ENCODE peak calls at places on chromosomes 11 and 22, in six cellular contexts. One of them, this sample, is unnamed.

GRCh38 chr11:452203-452744 is 2.2 kb downstream of the PTDSS2 start:
- DNase-seq in effector memory CD4-positive, alpha-beta T cell: no peak
- DNase-seq in A549: no peak
- DNase-seq in fibroblast of lung: no peak
- DNase-seq in IMR-90: no peak
- DNase-seq in RWPE2: no peak
- DNase-seq in this sample: no peak

GRCh38 chr22:45163074-45163416 is 680 bp upstream of the NUP50 start:
- DNase-seq in A549: peak; percentile 8
- DNase-seq in effector memory CD4-positive, alpha-beta T cell: no peak
- DNase-seq in RWPE2: no peak
- DNase-seq in fibroblast of lung: peak; percentile 53
- DNase-seq in IMR-90: peak; percentile 54
- DNase-seq in this sample: peak; percentile 57

GRCh38 chr11:111429066-111429506 is 50.0 kb upstream of the POU2AF1 start:
- DNase-seq in A549: no peak
- DNase-seq in RWPE2: no peak
- DNase-seq in effector memory CD4-positive, alpha-beta T cell: no peak
- DNase-seq in fibroblast of lung: peak; percentile 71
- DNase-seq in IMR-90: peak; percentile 37
- DNase-seq in this sample: peak; percentile 76

GRCh38 chr11:126914941-126915340 is 85.6 kb downstream of the KIRREL3 start:
- DNase-seq in RWPE2: no peak
- DNase-seq in IMR-90: peak; percentile 90
- DNase-seq in fibroblast of lung: peak; percentile 3
- DNase-seq in A549: no peak
- DNase-seq in effector memory CD4-positive, alpha-beta T cell: no peak
- DNase-seq in this sample: peak; percentile 82

GRCh38 chr11:86577663-86578636 is 94.5 kb downstream of the ME3 start:
- DNase-seq in RWPE2: no peak
- DNase-seq in fibroblast of lung: peak; percentile 93
- DNase-seq in IMR-90: peak; percentile 91
- DNase-seq in effector memory CD4-positive, alpha-beta T cell: no peak
- DNase-seq in A549: peak; percentile 63
- DNase-seq in this sample: peak; percentile 71

GRCh38 chr11:125554038-125554437 is 15.2 kb upstream of the EI24 start:
- DNase-seq in A549: no peak
- DNase-seq in RWPE2: no peak
- DNase-seq in IMR-90: no peak
- DNase-seq in fibroblast of lung: no peak
- DNase-seq in effector memory CD4-positive, alpha-beta T cell: no peak
- DNase-seq in this sample: no peak

GRCh38 chr11:7579226-7579825 is 65.5 kb downstream of the PPFIBP2 start:
- DNase-seq in fibroblast of lung: peak; percentile 45
- DNase-seq in A549: no peak
- DNase-seq in RWPE2: no peak
- DNase-seq in effector memory CD4-positive, alpha-beta T cell: no peak
- DNase-seq in IMR-90: peak; percentile 57
- DNase-seq in this sample: peak; percentile 85

GRCh38 chr11:124915541-124916369 is 3.3 kb upstream of the HEPN1 start:
- DNase-seq in RWPE2: no peak
- DNase-seq in fibroblast of lung: peak; percentile 58
- DNase-seq in A549: no peak
- DNase-seq in IMR-90: peak; percentile 80
- DNase-seq in effector memory CD4-positive, alpha-beta T cell: no peak
- DNase-seq in this sample: no peak

GRCh38 chr22:46678785-46679700 is 58.9 kb downstream of the GRAMD4 start:
- DNase-seq in RWPE2: no peak
- DNase-seq in A549: no peak
- DNase-seq in fibroblast of lung: peak; percentile 83
- DNase-seq in IMR-90: peak; percentile 71
- DNase-seq in effector memory CD4-positive, alpha-beta T cell: no peak
- DNase-seq in this sample: peak; percentile 49

GRCh38 chr22:50665738-50666137 is 6.9 kb upstream of the SHANK3 start:
- DNase-seq in fibroblast of lung: no peak
- DNase-seq in RWPE2: no peak
- DNase-seq in IMR-90: no peak
- DNase-seq in effector memory CD4-positive, alpha-beta T cell: no peak
- DNase-seq in A549: no peak
- DNase-seq in this sample: no peak

DNA sequence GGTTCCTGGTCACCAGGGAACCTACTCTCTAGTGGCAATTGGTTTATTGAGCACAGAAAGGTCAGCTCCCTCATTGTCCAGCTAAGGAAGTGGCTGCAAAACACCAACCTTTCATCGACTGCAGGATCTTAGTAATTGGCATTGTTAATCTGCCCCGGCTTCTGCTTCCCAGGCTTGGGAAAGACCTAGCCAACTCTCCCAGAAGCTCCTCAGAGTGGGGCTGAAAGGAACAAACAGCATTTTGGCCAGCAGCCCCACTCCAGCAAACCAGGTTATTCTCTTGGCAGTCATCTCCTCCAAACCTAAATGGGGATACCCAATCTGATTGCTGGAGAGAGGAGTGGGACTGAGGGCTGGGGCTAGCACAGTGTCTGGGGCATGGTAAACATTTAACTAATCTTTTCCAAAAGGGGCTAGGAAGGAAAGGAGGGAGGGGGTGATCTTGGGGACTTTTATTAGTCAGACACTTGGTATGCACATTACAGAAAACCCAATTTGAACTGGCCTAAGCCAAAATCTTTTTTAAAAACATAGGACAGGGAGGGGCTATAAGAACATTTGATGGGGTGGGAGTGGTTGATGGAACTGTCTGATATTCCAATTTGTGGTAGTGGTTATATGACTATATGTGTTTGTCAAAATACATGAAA is 294.4 kb downstream of the MN1 start:
- DNase-seq in effector memory CD4-positive, alpha-beta T cell: no peak
- DNase-seq in fibroblast of lung: peak; percentile 8
- DNase-seq in RWPE2: no peak
- DNase-seq in A549: no peak
- DNase-seq in IMR-90: no peak
- DNase-seq in this sample: peak; percentile 26
- H3K4me1 ChIP-seq in effector memory CD4-positive, alpha-beta T cell: no peaks in the 10 kb centered on the region
- H3K4me1 ChIP-seq in fibroblast of lung: peaks cover 1% of the 10 kb centered on the region
- H3K4me1 ChIP-seq in RWPE2: peaks cover 12% of the 10 kb centered on the region
- H3K4me1 ChIP-seq in A549: peaks cover 2% of the 10 kb centered on the region
- H3K4me1 ChIP-seq in IMR-90: peaks cover 5% of the 10 kb centered on the region
- H3K4me1 ChIP-seq in this sample: peaks cover 22% of the 10 kb centered on the region

DNA sequence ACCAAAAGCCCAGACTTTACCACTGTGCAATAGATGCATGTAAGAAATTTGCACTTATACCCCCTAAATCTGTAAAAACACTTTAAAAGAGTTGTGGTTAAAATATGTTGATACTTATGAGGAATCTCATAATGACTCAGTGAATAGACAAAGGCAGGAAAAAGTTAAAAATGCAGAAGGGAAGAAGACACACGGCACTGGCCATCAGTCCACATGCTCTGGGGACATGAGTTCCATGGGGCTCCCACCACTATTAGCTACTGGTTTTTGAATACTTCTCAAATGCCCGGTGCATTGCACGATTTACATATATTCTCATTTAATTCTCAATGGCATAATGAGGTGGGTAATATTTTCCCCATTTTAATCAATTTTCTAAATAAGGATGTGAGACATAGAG is 59.3 kb upstream of the BLID start:
- DNase-seq in A549: no peak
- DNase-seq in RWPE2: no peak
- DNase-seq in IMR-90: no peak
- DNase-seq in fibroblast of lung: no peak
- DNase-seq in effector memory CD4-positive, alpha-beta T cell: no peak
- DNase-seq in this sample: no peak
- H3K4me3 ChIP-seq in A549: no peak overlapping the region
- H3K4me3 ChIP-seq in RWPE2: no peak overlapping the region
- H3K4me3 ChIP-seq in IMR-90: peak overlapping the region; percentile 32
- H3K4me3 ChIP-seq in fibroblast of lung: peak overlapping the region; percentile 96
- H3K4me3 ChIP-seq in effector memory CD4-positive, alpha-beta T cell: no peak overlapping the region
- H3K4me3 ChIP-seq in this sample: peak overlapping the region; percentile 82

DNA sequence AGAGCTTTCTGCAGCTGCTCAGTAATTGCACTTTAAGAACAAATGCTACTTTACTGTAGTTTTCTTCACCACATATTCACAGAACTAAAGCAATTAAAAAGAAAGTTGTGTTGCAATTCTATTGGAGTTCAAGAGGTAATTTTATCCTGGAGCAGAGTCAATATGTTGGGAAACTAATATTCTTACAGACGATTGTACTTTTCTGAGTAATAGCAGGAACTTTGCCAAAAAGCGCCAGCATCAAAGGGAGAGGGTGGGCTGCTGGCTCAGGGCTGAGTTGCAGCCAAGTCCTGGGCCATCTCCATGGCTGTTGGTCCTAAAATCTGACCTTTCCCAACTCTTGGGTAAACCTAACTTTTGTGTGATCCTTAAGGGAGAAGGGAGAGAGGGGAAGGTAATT is 73.6 kb upstream of the MYO18B start:
- DNase-seq in A549: no peak
- DNase-seq in IMR-90: peak; percentile 52
- DNase-seq in RWPE2: no peak
- DNase-seq in effector memory CD4-positive, alpha-beta T cell: no peak
- DNase-seq in fibroblast of lung: peak; percentile 95
- DNase-seq in this sample: peak; percentile 93
- H3K4me1 ChIP-seq in A549: peaks cover 38% of the 10 kb centered on the region
- H3K4me1 ChIP-seq in IMR-90: no peaks in the 10 kb centered on the region
- H3K4me1 ChIP-seq in RWPE2: peaks cover 11% of the 10 kb centered on the region
- H3K4me1 ChIP-seq in effector memory CD4-positive, alpha-beta T cell: no peaks in the 10 kb centered on the region
- H3K4me1 ChIP-seq in fibroblast of lung: no peaks in the 10 kb centered on the region
- H3K4me1 ChIP-seq in this sample: peaks cover 44% of the 10 kb centered on the region

GRCh38 chr11:72750086-72750485 is 2.1 kb downstream of the ARAP1 start:
- DNase-seq in fibroblast of lung: no peak
- DNase-seq in RWPE2: no peak
- DNase-seq in IMR-90: no peak
- DNase-seq in effector memory CD4-positive, alpha-beta T cell: no peak
- DNase-seq in A549: no peak
- DNase-seq in this sample: no peak

GRCh38 chr11:72746821-72747220 is 5.4 kb downstream of the ARAP1 start:
- DNase-seq in A549: no peak
- DNase-seq in RWPE2: no peak
- DNase-seq in effector memory CD4-positive, alpha-beta T cell: no peak
- DNase-seq in fibroblast of lung: no peak
- DNase-seq in IMR-90: no peak
- DNase-seq in this sample: no peak

GRCh38 chr11:72745511-72745910 is 6.7 kb downstream of the ARAP1 start:
- DNase-seq in RWPE2: no peak
- DNase-seq in effector memory CD4-positive, alpha-beta T cell: no peak
- DNase-seq in IMR-90: no peak
- DNase-seq in A549: no peak
- DNase-seq in fibroblast of lung: no peak
- DNase-seq in this sample: no peak

GRCh38 chr11:72745925-72746550 is 6.2 kb downstream of the ARAP1 start:
- DNase-seq in A549: no peak
- DNase-seq in RWPE2: no peak
- DNase-seq in IMR-90: no peak
- DNase-seq in fibroblast of lung: no peak
- DNase-seq in effector memory CD4-positive, alpha-beta T cell: no peak
- DNase-seq in this sample: no peak

GRCh38 chr11:72747456-72747855 is 4.8 kb downstream of the ARAP1 start:
- DNase-seq in effector memory CD4-positive, alpha-beta T cell: no peak
- DNase-seq in fibroblast of lung: no peak
- DNase-seq in RWPE2: no peak
- DNase-seq in A549: no peak
- DNase-seq in IMR-90: no peak
- DNase-seq in this sample: no peak
- H3K4me3 ChIP-seq in effector memory CD4-positive, alpha-beta T cell: no peak overlapping the region
- H3K4me3 ChIP-seq in fibroblast of lung: no peak overlapping the region
- H3K4me3 ChIP-seq in RWPE2: no peak overlapping the region
- H3K4me3 ChIP-seq in A549: no peak overlapping the region
- H3K4me3 ChIP-seq in IMR-90: no peak overlapping the region
- H3K4me3 ChIP-seq in this sample: no peak overlapping the region

GRCh38 chr11:36155301-36155700 is 133.9 kb downstream of the COMMD9 start:
- DNase-seq in RWPE2: no peak
- DNase-seq in effector memory CD4-positive, alpha-beta T cell: no peak
- DNase-seq in IMR-90: no peak
- DNase-seq in fibroblast of lung: peak; percentile 58
- DNase-seq in A549: no peak
- DNase-seq in this sample: no peak

GRCh38 chr11:36157151-36157519 is 132.1 kb downstream of the COMMD9 start:
- DNase-seq in A549: no peak
- DNase-seq in IMR-90: no peak
- DNase-seq in effector memory CD4-positive, alpha-beta T cell: no peak
- DNase-seq in fibroblast of lung: peak; percentile 28
- DNase-seq in RWPE2: no peak
- DNase-seq in this sample: no peak

GRCh38 chr11:36153581-36153980 is 135.6 kb downstream of the COMMD9 start:
- DNase-seq in RWPE2: no peak
- DNase-seq in effector memory CD4-positive, alpha-beta T cell: no peak
- DNase-seq in IMR-90: peak; percentile 35
- DNase-seq in A549: no peak
- DNase-seq in fibroblast of lung: no peak
- DNase-seq in this sample: peak; percentile 38

GRCh38 chr11:36156486-36157150 is 132.6 kb downstream of the COMMD9 start:
- DNase-seq in RWPE2: no peak
- DNase-seq in A549: no peak
- DNase-seq in fibroblast of lung: no peak
- DNase-seq in effector memory CD4-positive, alpha-beta T cell: no peak
- DNase-seq in IMR-90: peak; percentile 36
- DNase-seq in this sample: peak; percentile 12

GRCh38 chr11:36155770-36156485 is 133.3 kb downstream of the COMMD9 start:
- DNase-seq in RWPE2: no peak
- DNase-seq in A549: no peak
- DNase-seq in IMR-90: peak; percentile 78
- DNase-seq in effector memory CD4-positive, alpha-beta T cell: no peak
- DNase-seq in fibroblast of lung: peak; percentile 32
- DNase-seq in this sample: no peak
- H3K4me1 ChIP-seq in RWPE2: peaks cover 25% of the 10 kb centered on the region
- H3K4me1 ChIP-seq in A549: peaks cover 15% of the 10 kb centered on the region
- H3K4me1 ChIP-seq in IMR-90: peaks cover 5% of the 10 kb centered on the region
- H3K4me1 ChIP-seq in effector memory CD4-positive, alpha-beta T cell: no peaks in the 10 kb centered on the region
- H3K4me1 ChIP-seq in fibroblast of lung: peaks cover 10% of the 10 kb centered on the region
- H3K4me1 ChIP-seq in this sample: peaks cover 56% of the 10 kb centered on the region

GRCh38 chr11:35160902-35161585 is 22.1 kb downstream of the CD44 start:
- DNase-seq in fibroblast of lung: no peak
- DNase-seq in A549: no peak
- DNase-seq in RWPE2: no peak
- DNase-seq in IMR-90: no peak
- DNase-seq in effector memory CD4-positive, alpha-beta T cell: no peak
- DNase-seq in this sample: peak; percentile 63

GRCh38 chr11:35163707-35164496 is 24.9 kb downstream of the CD44 start:
- DNase-seq in RWPE2: no peak
- DNase-seq in IMR-90: peak; percentile 31
- DNase-seq in effector memory CD4-positive, alpha-beta T cell: peak; percentile 27
- DNase-seq in fibroblast of lung: no peak
- DNase-seq in A549: no peak
- DNase-seq in this sample: no peak

GRCh38 chr11:35165416-35166368 is 26.7 kb downstream of the CD44 start:
- DNase-seq in RWPE2: peak; percentile 84
- DNase-seq in A549: no peak
- DNase-seq in effector memory CD4-positive, alpha-beta T cell: peak; percentile 88
- DNase-seq in fibroblast of lung: peak; percentile 85
- DNase-seq in IMR-90: peak; percentile 50
- DNase-seq in this sample: peak; percentile 75

GRCh38 chr11:35162795-35163194 is 23.8 kb downstream of the CD44 start:
- DNase-seq in RWPE2: no peak
- DNase-seq in effector memory CD4-positive, alpha-beta T cell: no peak
- DNase-seq in fibroblast of lung: peak; percentile 61
- DNase-seq in IMR-90: peak; percentile 47
- DNase-seq in A549: no peak
- DNase-seq in this sample: peak; percentile 44

DNA sequence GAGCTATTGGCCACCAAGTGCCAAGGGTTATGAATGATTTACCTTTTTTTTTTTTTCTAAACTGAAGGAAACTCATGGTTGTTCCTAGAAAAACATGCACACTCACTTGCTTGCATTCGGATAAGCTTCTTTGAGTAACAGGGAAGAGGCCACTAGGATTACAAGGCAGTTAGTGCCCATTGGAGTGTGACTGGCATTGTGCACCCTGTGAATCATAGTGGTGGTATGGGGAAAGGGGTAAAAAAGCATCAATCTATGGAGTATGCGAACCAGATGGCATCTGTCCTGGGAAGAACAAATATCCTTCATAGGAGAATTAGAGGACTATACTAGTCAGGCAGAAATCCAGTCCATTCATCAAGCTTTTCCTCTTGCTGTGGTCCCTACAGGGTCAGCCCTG is 24.2 kb downstream of the CD44 start:
- DNase-seq in fibroblast of lung: no peak
- DNase-seq in IMR-90: no peak
- DNase-seq in effector memory CD4-positive, alpha-beta T cell: no peak
- DNase-seq in A549: no peak
- DNase-seq in RWPE2: no peak
- DNase-seq in this sample: peak; percentile 39
- H3K4me3 ChIP-seq in fibroblast of lung: no peak overlapping the region
- H3K4me3 ChIP-seq in IMR-90: no peak overlapping the region
- H3K4me3 ChIP-seq in effector memory CD4-positive, alpha-beta T cell: peak overlapping the region; percentile 13
- H3K4me3 ChIP-seq in A549: no peak overlapping the region
- H3K4me3 ChIP-seq in RWPE2: no peak overlapping the region
- H3K4me3 ChIP-seq in this sample: peak overlapping the region; percentile 7

This sample was measured in adipocyte.